ENCODE peak calls at places on chromosomes 4 and X, in eight cellular contexts. P, N, Q, H, B, D, T and S are unnamed samples.

GRCh38 chr4:64781737-64782326 is 372.6 kb upstream of the TECRL start:
- DNase-seq in P (no peak), N (peak; percentile 26), Q (no peak), H (no peak), B (peak; percentile 8), D (no peak), T (no peak), S (no peak)

GRCh38 chr4:168514249-168514852 is 17.5 kb downstream of the PALLD start:
- DNase-seq in P (no peak), N (no peak), Q (no peak), H (no peak), B (peak; percentile 38), D (no peak), T (no peak), S (no peak)

GRCh38 chr4:164768516-164768915 is 14.6 kb downstream of the SMIM31 start:
- DNase-seq in P (no peak), N (no peak), Q (no peak), H (no peak), B (peak; percentile 7), D (no peak), T (no peak), S (no peak)

GRCh38 chr4:111274486-111274885 is 651.6 kb upstream of the PITX2 start:
- DNase-seq in P (no peak), N (no peak), Q (no peak), H (no peak), B (no peak), D (no peak), T (no peak), S (no peak)

GRCh38 chrX:41148553-41148952 is 63.3 kb downstream of the USP9X start:
- DNase-seq in P (no peak), N (peak; percentile 24), Q (no peak), H (no peak), B (no peak), D (no peak), T (no peak), S (no peak)

GRCh38 chrX:154490021-154490413 is 412 bp downstream of the SLC10A3 start:
- DNase-seq in P (peak; percentile 65), N (no peak), Q (no peak), H (no peak), B (peak; percentile 52), D (no peak), T (peak; percentile 36), S (no peak)

GRCh38 chr4:97016186-97016945 is 1126.9 kb downstream of the STPG2 start:
- DNase-seq in P (no peak), N (no peak), Q (no peak), H (no peak), B (no peak), D (no peak), T (no peak), S (no peak)

GRCh38 chrX:97685753-97686152 is 802.0 kb downstream of the RPA4 start:
- DNase-seq in P (no peak), N (peak; percentile 46), Q (peak; percentile 45), H (no peak), B (peak; percentile 53), D (no peak), T (peak; percentile 23), S (peak; percentile 3)

GRCh38 chr4:149897784-149898183 is 82.1 kb upstream of the IQCM start:
- DNase-seq in P (no peak), N (no peak), Q (no peak), H (no peak), B (peak; percentile 12), D (no peak), T (no peak), S (no peak)

GRCh38 chrX:101407748-101408529 is at the start of the genes GLA and HNRNPH2:
- DNase-seq in P (peak; percentile 87), N (peak; percentile 97), Q (peak; percentile 88), H (peak; percentile 89), B (peak; percentile 96), D (peak; percentile 58), T (peak; percentile 89), S (peak; percentile 93)

GRCh38 chr4:13430834-13431568 is 53.1 kb downstream of the RAB28 start:
- DNase-seq in P (no peak), N (no peak), Q (no peak), H (no peak), B (peak; percentile 12), D (no peak), T (no peak), S (no peak)

GRCh38 chr4:119664168-119664907 is 35.7 kb upstream of the PDE5A start:
- DNase-seq in P (no peak), N (no peak), Q (no peak), H (no peak), B (no peak), D (no peak), T (no peak), S (no peak)

GRCh38 chr4:73998040-73999011 is at the start of gene CXCL5:
- DNase-seq in P (no peak), N (peak; percentile 38), Q (peak; percentile 60), H (peak; percentile 23), B (no peak), D (no peak), T (no peak), S (no peak)

GRCh38 chrX:19728915-19729314 is 158.5 kb downstream of the SH3KBP1 start:
- DNase-seq in P (no peak), N (peak; percentile 34), Q (no peak), H (no peak), B (no peak), D (no peak), T (no peak), S (no peak)

GRCh38 chr4:40978548-40978947 is 228.8 kb downstream of the NSUN7 start:
- DNase-seq in P (no peak), N (no peak), Q (no peak), H (no peak), B (no peak), D (no peak), T (no peak), S (no peak)

GRCh38 chr4:40185830-40186664 is 10.8 kb upstream of the RHOH start:
- DNase-seq in P (no peak), N (no peak), Q (no peak), H (no peak), B (peak; percentile 83), D (no peak), T (no peak), S (no peak)

GRCh38 chrX:130728208-130728607 is 174.8 kb downstream of the ENOX2 start:
- DNase-seq in P (no peak), N (no peak), Q (no peak), H (no peak), B (no peak), D (no peak), T (no peak), S (no peak)
- H3K4me3 ChIP-seq in P (no peak overlapping the region), N (no peak overlapping the region), Q (no peak overlapping the region), H (no peak overlapping the region), B (no peak overlapping the region), D (no peak overlapping the region), T (no peak overlapping the region), S (no peak overlapping the region)

GRCh38 chr4:25771672-25772071 is 91.1 kb downstream of the SEL1L3 start:
- DNase-seq in P (no peak), N (no peak), Q (no peak), H (no peak), B (no peak), D (no peak), T (no peak), S (no peak)

GRCh38 chr4:25773358-25773757 is 89.4 kb downstream of the SEL1L3 start:
- DNase-seq in P (no peak), N (no peak), Q (no peak), H (no peak), B (no peak), D (no peak), T (no peak), S (no peak)

GRCh38 chr4:25770844-25771243 is 91.9 kb downstream of the SEL1L3 start:
- DNase-seq in P (no peak), N (no peak), Q (no peak), H (no peak), B (no peak), D (no peak), T (no peak), S (no peak)

GRCh38 chr4:25769251-25769650 is 93.5 kb downstream of the SEL1L3 start:
- DNase-seq in P (no peak), N (peak; percentile 47), Q (no peak), H (peak; percentile 27), B (no peak), D (no peak), T (no peak), S (no peak)

GRCh38 chr4:25767877-25768475 is 94.8 kb downstream of the SEL1L3 start:
- DNase-seq in P (peak; percentile 48), N (peak; percentile 70), Q (peak; percentile 77), H (peak; percentile 55), B (peak; percentile 47), D (no peak), T (peak; percentile 33), S (no peak)
- H3K27ac ChIP-seq in P (no peak overlapping the region), N (no peak overlapping the region), Q (no peak overlapping the region), H (no peak overlapping the region), B (no peak overlapping the region), D (no peak overlapping the region), T (no peak overlapping the region), S (no peak overlapping the region)

GRCh38 chr4:48986654-48987164 is 634 bp downstream of the CWH43 start:
- DNase-seq in P (no peak), N (no peak), Q (no peak), H (no peak), B (no peak), D (no peak), T (peak; percentile 67), S (no peak)
- H3K4me3 ChIP-seq in P (no peak overlapping the region), N (no peak overlapping the region), Q (no peak overlapping the region), H (no peak overlapping the region), B (no peak overlapping the region), D (peak overlapping the region; percentile 46), T (peak overlapping the region; percentile 45), S (no peak overlapping the region)

DNA sequence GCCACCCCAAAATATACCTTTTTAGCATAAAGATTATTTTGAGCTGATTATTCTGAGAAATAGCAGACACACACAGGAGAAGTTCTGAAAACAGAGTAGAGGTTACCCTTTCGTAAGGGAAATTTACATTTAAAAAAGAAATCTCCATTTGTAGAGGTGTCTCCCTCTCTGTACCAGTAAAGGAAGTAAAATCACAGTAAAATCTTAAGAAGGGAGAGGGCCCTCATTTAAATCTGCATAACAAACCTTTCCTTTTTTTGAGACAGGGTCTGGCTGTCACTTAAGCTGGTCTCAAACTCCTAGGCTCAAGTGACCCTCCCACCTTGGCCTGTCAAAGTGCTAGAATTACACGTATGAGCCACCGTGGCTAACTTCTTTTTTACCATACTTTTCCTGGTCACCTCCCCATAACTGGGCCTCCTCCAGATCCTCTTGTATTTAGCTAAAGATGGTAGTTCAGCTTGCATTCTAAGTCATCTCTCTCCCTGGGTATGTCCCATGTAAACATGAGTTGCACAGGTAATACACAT is 92.2 kb upstream of the INTU start:
- DNase-seq in P (no peak), N (no peak), Q (no peak), H (no peak), B (no peak), D (no peak), T (no peak), S (no peak)
- H3K27ac ChIP-seq in P (no peak overlapping the region), N (no peak overlapping the region), Q (no peak overlapping the region), H (no peak overlapping the region), B (no peak overlapping the region), D (no peak overlapping the region), T (no peak overlapping the region), S (no peak overlapping the region)

DNA sequence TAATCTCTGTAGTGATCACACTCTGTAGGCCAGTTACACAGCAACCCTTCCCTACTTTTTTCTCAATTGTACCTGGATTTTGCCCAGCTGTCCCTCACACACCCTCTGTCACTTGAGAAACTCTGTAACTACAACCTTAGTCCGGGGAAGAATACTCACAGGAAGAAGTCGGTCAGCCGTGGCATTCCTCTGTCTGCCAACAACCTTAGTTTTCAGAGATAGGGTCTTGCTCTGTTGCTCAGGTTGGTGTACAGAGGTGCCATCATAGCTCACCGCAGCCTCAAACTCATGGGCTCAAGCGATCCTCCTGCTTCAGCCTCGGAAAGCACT is 12.2 kb upstream of the SPCS3 start:
- DNase-seq in P (no peak), N (no peak), Q (no peak), H (no peak), B (no peak), D (no peak), T (no peak), S (no peak)
- H3K4me3 ChIP-seq in P (no peak overlapping the region), N (no peak overlapping the region), Q (no peak overlapping the region), H (no peak overlapping the region), B (no peak overlapping the region), D (no peak overlapping the region), T (no peak overlapping the region), S (no peak overlapping the region)